ENCODE peak calls at places on chromosome 12, in seven cellular contexts. One of them, this sample, is unnamed.

GRCh38 chr12:124032265-124032886 is 59.4 kb downstream of the ZNF664 start:
- DNase-seq in CD8-positive, alpha-beta T cell: no peak
- DNase-seq in adrenal gland: peak
- DNase-seq in posterior vena cava: no peak
- DNase-seq in stimulated activated CD4-positive, alpha-beta T cell treated with anti-CD3 and anti-CD28 coated beads, Interleukin-4, amount 100 ng/mL, for 4 hours: no peak
- DNase-seq in HCEC 1CT: peak
- DNase-seq in activated T-cell treated with anti-CD3 and anti-CD28 coated beads, Interleukin-2, amount 50 U/mL, for 72 hours: peak
- DNase-seq in this sample: no peak

GRCh38 chr12:12893438-12893837 is 2.1 kb downstream of the GPRC5A start:
- DNase-seq in stimulated activated CD4-positive, alpha-beta T cell treated with anti-CD3 and anti-CD28 coated beads, Interleukin-4, amount 100 ng/mL, for 4 hours: no peak
- DNase-seq in adrenal gland: no peak
- DNase-seq in CD8-positive, alpha-beta T cell: no peak
- DNase-seq in activated T-cell treated with anti-CD3 and anti-CD28 coated beads, Interleukin-2, amount 50 U/mL, for 72 hours: no peak
- DNase-seq in posterior vena cava: no peak
- DNase-seq in HCEC 1CT: no peak
- DNase-seq in this sample: no peak

GRCh38 chr12:65615091-65615490 is 209.2 kb upstream of the HMGA2 start:
- DNase-seq in stimulated activated CD4-positive, alpha-beta T cell treated with anti-CD3 and anti-CD28 coated beads, Interleukin-4, amount 100 ng/mL, for 4 hours: no peak
- DNase-seq in HCEC 1CT: peak
- DNase-seq in CD8-positive, alpha-beta T cell: no peak
- DNase-seq in adrenal gland: no peak
- DNase-seq in posterior vena cava: no peak
- DNase-seq in activated T-cell treated with anti-CD3 and anti-CD28 coated beads, Interleukin-2, amount 50 U/mL, for 72 hours: no peak
- DNase-seq in this sample: no peak

GRCh38 chr12:85309180-85309579 is 29.2 kb downstream of the ALX1 start:
- DNase-seq in stimulated activated CD4-positive, alpha-beta T cell treated with anti-CD3 and anti-CD28 coated beads, Interleukin-4, amount 100 ng/mL, for 4 hours: no peak
- DNase-seq in CD8-positive, alpha-beta T cell: no peak
- DNase-seq in HCEC 1CT: no peak
- DNase-seq in adrenal gland: no peak
- DNase-seq in posterior vena cava: no peak
- DNase-seq in activated T-cell treated with anti-CD3 and anti-CD28 coated beads, Interleukin-2, amount 50 U/mL, for 72 hours: no peak
- DNase-seq in this sample: no peak

GRCh38 chr12:92968201-92968813 is 39.2 kb upstream of the EEA1 start:
- DNase-seq in stimulated activated CD4-positive, alpha-beta T cell treated with anti-CD3 and anti-CD28 coated beads, Interleukin-4, amount 100 ng/mL, for 4 hours: no peak
- DNase-seq in CD8-positive, alpha-beta T cell: no peak
- DNase-seq in HCEC 1CT: peak
- DNase-seq in activated T-cell treated with anti-CD3 and anti-CD28 coated beads, Interleukin-2, amount 50 U/mL, for 72 hours: no peak
- DNase-seq in adrenal gland: no peak
- DNase-seq in posterior vena cava: no peak
- DNase-seq in this sample: no peak

GRCh38 chr12:55974308-55974724 is 438 bp downstream of the RAB5B start:
- DNase-seq in HCEC 1CT: peak
- DNase-seq in posterior vena cava: no peak
- DNase-seq in adrenal gland: no peak
- DNase-seq in CD8-positive, alpha-beta T cell: peak
- DNase-seq in activated T-cell treated with anti-CD3 and anti-CD28 coated beads, Interleukin-2, amount 50 U/mL, for 72 hours: peak
- DNase-seq in stimulated activated CD4-positive, alpha-beta T cell treated with anti-CD3 and anti-CD28 coated beads, Interleukin-4, amount 100 ng/mL, for 4 hours: no peak
- DNase-seq in this sample: no peak

GRCh38 chr12:10082057-10082874 is 16.5 kb downstream of the CLEC1A start:
- DNase-seq in activated T-cell treated with anti-CD3 and anti-CD28 coated beads, Interleukin-2, amount 50 U/mL, for 72 hours: no peak
- DNase-seq in posterior vena cava: no peak
- DNase-seq in HCEC 1CT: no peak
- DNase-seq in adrenal gland: no peak
- DNase-seq in CD8-positive, alpha-beta T cell: no peak
- DNase-seq in stimulated activated CD4-positive, alpha-beta T cell treated with anti-CD3 and anti-CD28 coated beads, Interleukin-4, amount 100 ng/mL, for 4 hours: no peak
- DNase-seq in this sample: no peak

GRCh38 chr12:109948382-109948781 is 47.8 kb downstream of the GIT2 start:
- DNase-seq in HCEC 1CT: no peak
- DNase-seq in activated T-cell treated with anti-CD3 and anti-CD28 coated beads, Interleukin-2, amount 50 U/mL, for 72 hours: no peak
- DNase-seq in posterior vena cava: no peak
- DNase-seq in stimulated activated CD4-positive, alpha-beta T cell treated with anti-CD3 and anti-CD28 coated beads, Interleukin-4, amount 100 ng/mL, for 4 hours: no peak
- DNase-seq in CD8-positive, alpha-beta T cell: no peak
- DNase-seq in adrenal gland: no peak
- DNase-seq in this sample: no peak

GRCh38 chr12:1500095-1500801 is 94.1 kb downstream of the FBXL14 start:
- DNase-seq in HCEC 1CT: peak
- DNase-seq in stimulated activated CD4-positive, alpha-beta T cell treated with anti-CD3 and anti-CD28 coated beads, Interleukin-4, amount 100 ng/mL, for 4 hours: no peak
- DNase-seq in adrenal gland: no peak
- DNase-seq in posterior vena cava: no peak
- DNase-seq in activated T-cell treated with anti-CD3 and anti-CD28 coated beads, Interleukin-2, amount 50 U/mL, for 72 hours: no peak
- DNase-seq in CD8-positive, alpha-beta T cell: no peak
- DNase-seq in this sample: peak

GRCh38 chr12:48004941-48005749 is 869 bp upstream of the COL2A1 start:
- DNase-seq in HCEC 1CT: no peak
- DNase-seq in stimulated activated CD4-positive, alpha-beta T cell treated with anti-CD3 and anti-CD28 coated beads, Interleukin-4, amount 100 ng/mL, for 4 hours: no peak
- DNase-seq in CD8-positive, alpha-beta T cell: no peak
- DNase-seq in posterior vena cava: peak
- DNase-seq in activated T-cell treated with anti-CD3 and anti-CD28 coated beads, Interleukin-2, amount 50 U/mL, for 72 hours: no peak
- DNase-seq in adrenal gland: no peak
- DNase-seq in this sample: no peak

GRCh38 chr12:107515446-107515958 is 170.1 kb upstream of the PWP1 start:
- DNase-seq in CD8-positive, alpha-beta T cell: no peak
- DNase-seq in activated T-cell treated with anti-CD3 and anti-CD28 coated beads, Interleukin-2, amount 50 U/mL, for 72 hours: peak
- DNase-seq in stimulated activated CD4-positive, alpha-beta T cell treated with anti-CD3 and anti-CD28 coated beads, Interleukin-4, amount 100 ng/mL, for 4 hours: peak
- DNase-seq in posterior vena cava: no peak
- DNase-seq in adrenal gland: no peak
- DNase-seq in HCEC 1CT: no peak
- DNase-seq in this sample: peak

GRCh38 chr12:10113085-10113484 is 14.3 kb upstream of the CLEC1A start:
- DNase-seq in CD8-positive, alpha-beta T cell: no peak
- DNase-seq in stimulated activated CD4-positive, alpha-beta T cell treated with anti-CD3 and anti-CD28 coated beads, Interleukin-4, amount 100 ng/mL, for 4 hours: no peak
- DNase-seq in activated T-cell treated with anti-CD3 and anti-CD28 coated beads, Interleukin-2, amount 50 U/mL, for 72 hours: no peak
- DNase-seq in adrenal gland: no peak
- DNase-seq in HCEC 1CT: peak
- DNase-seq in posterior vena cava: no peak
- DNase-seq in this sample: no peak

GRCh38 chr12:132559652-132560420 is 50.5 kb downstream of the LRCOL1 start:
- DNase-seq in HCEC 1CT: peak
- DNase-seq in activated T-cell treated with anti-CD3 and anti-CD28 coated beads, Interleukin-2, amount 50 U/mL, for 72 hours: peak
- DNase-seq in CD8-positive, alpha-beta T cell: peak
- DNase-seq in adrenal gland: peak
- DNase-seq in stimulated activated CD4-positive, alpha-beta T cell treated with anti-CD3 and anti-CD28 coated beads, Interleukin-4, amount 100 ng/mL, for 4 hours: peak
- DNase-seq in posterior vena cava: no peak
- DNase-seq in this sample: peak

GRCh38 chr12:68579254-68579653 is 31.4 kb upstream of the RAP1B start:
- DNase-seq in activated T-cell treated with anti-CD3 and anti-CD28 coated beads, Interleukin-2, amount 50 U/mL, for 72 hours: no peak
- DNase-seq in stimulated activated CD4-positive, alpha-beta T cell treated with anti-CD3 and anti-CD28 coated beads, Interleukin-4, amount 100 ng/mL, for 4 hours: no peak
- DNase-seq in adrenal gland: no peak
- DNase-seq in HCEC 1CT: no peak
- DNase-seq in posterior vena cava: no peak
- DNase-seq in CD8-positive, alpha-beta T cell: no peak
- DNase-seq in this sample: no peak

GRCh38 chr12:122841544-122842321 is 6.5 kb downstream of the HIP1R start:
- DNase-seq in HCEC 1CT: peak
- DNase-seq in posterior vena cava: no peak
- DNase-seq in activated T-cell treated with anti-CD3 and anti-CD28 coated beads, Interleukin-2, amount 50 U/mL, for 72 hours: no peak
- DNase-seq in stimulated activated CD4-positive, alpha-beta T cell treated with anti-CD3 and anti-CD28 coated beads, Interleukin-4, amount 100 ng/mL, for 4 hours: no peak
- DNase-seq in CD8-positive, alpha-beta T cell: no peak
- DNase-seq in adrenal gland: peak
- DNase-seq in this sample: no peak

GRCh38 chr12:100539209-100539608 is 34.3 kb upstream of the GAS2L3 start:
- DNase-seq in stimulated activated CD4-positive, alpha-beta T cell treated with anti-CD3 and anti-CD28 coated beads, Interleukin-4, amount 100 ng/mL, for 4 hours: no peak
- DNase-seq in CD8-positive, alpha-beta T cell: no peak
- DNase-seq in adrenal gland: no peak
- DNase-seq in HCEC 1CT: peak
- DNase-seq in posterior vena cava: no peak
- DNase-seq in activated T-cell treated with anti-CD3 and anti-CD28 coated beads, Interleukin-2, amount 50 U/mL, for 72 hours: peak
- DNase-seq in this sample: no peak

GRCh38 chr12:12788675-12789368 is 3.4 kb downstream of the APOLD1 start:
- DNase-seq in stimulated activated CD4-positive, alpha-beta T cell treated with anti-CD3 and anti-CD28 coated beads, Interleukin-4, amount 100 ng/mL, for 4 hours: peak
- DNase-seq in adrenal gland: peak
- DNase-seq in CD8-positive, alpha-beta T cell: peak
- DNase-seq in activated T-cell treated with anti-CD3 and anti-CD28 coated beads, Interleukin-2, amount 50 U/mL, for 72 hours: peak
- DNase-seq in posterior vena cava: no peak
- DNase-seq in HCEC 1CT: peak
- DNase-seq in this sample: peak

GRCh38 chr12:666766-667308 is 3.6 kb upstream of the NINJ2 start:
- DNase-seq in CD8-positive, alpha-beta T cell: no peak
- DNase-seq in posterior vena cava: no peak
- DNase-seq in activated T-cell treated with anti-CD3 and anti-CD28 coated beads, Interleukin-2, amount 50 U/mL, for 72 hours: peak
- DNase-seq in stimulated activated CD4-positive, alpha-beta T cell treated with anti-CD3 and anti-CD28 coated beads, Interleukin-4, amount 100 ng/mL, for 4 hours: no peak
- DNase-seq in HCEC 1CT: peak
- DNase-seq in adrenal gland: no peak
- DNase-seq in this sample: no peak

GRCh38 chr12:57630891-57631433 is 2.0 kb downstream of the B4GALNT1 start:
- DNase-seq in activated T-cell treated with anti-CD3 and anti-CD28 coated beads, Interleukin-2, amount 50 U/mL, for 72 hours: no peak
- DNase-seq in adrenal gland: no peak
- DNase-seq in HCEC 1CT: no peak
- DNase-seq in stimulated activated CD4-positive, alpha-beta T cell treated with anti-CD3 and anti-CD28 coated beads, Interleukin-4, amount 100 ng/mL, for 4 hours: no peak
- DNase-seq in posterior vena cava: no peak
- DNase-seq in CD8-positive, alpha-beta T cell: no peak
- DNase-seq in this sample: no peak

GRCh38 chr12:101845312-101845711 is 14.6 kb upstream of the GNPTAB start:
- DNase-seq in HCEC 1CT: no peak
- DNase-seq in activated T-cell treated with anti-CD3 and anti-CD28 coated beads, Interleukin-2, amount 50 U/mL, for 72 hours: no peak
- DNase-seq in stimulated activated CD4-positive, alpha-beta T cell treated with anti-CD3 and anti-CD28 coated beads, Interleukin-4, amount 100 ng/mL, for 4 hours: no peak
- DNase-seq in CD8-positive, alpha-beta T cell: no peak
- DNase-seq in adrenal gland: no peak
- DNase-seq in posterior vena cava: no peak
- DNase-seq in this sample: no peak

GRCh38 chr12:97800561-97800960 is 338.0 kb downstream of the RMST start:
- DNase-seq in CD8-positive, alpha-beta T cell: no peak
- DNase-seq in posterior vena cava: no peak
- DNase-seq in activated T-cell treated with anti-CD3 and anti-CD28 coated beads, Interleukin-2, amount 50 U/mL, for 72 hours: no peak
- DNase-seq in stimulated activated CD4-positive, alpha-beta T cell treated with anti-CD3 and anti-CD28 coated beads, Interleukin-4, amount 100 ng/mL, for 4 hours: no peak
- DNase-seq in adrenal gland: no peak
- DNase-seq in HCEC 1CT: no peak
- DNase-seq in this sample: no peak

GRCh38 chr12:57232156-57232756 is 2.7 kb downstream of the SHMT2 start:
- DNase-seq in posterior vena cava: peak
- DNase-seq in CD8-positive, alpha-beta T cell: no peak
- DNase-seq in stimulated activated CD4-positive, alpha-beta T cell treated with anti-CD3 and anti-CD28 coated beads, Interleukin-4, amount 100 ng/mL, for 4 hours: no peak
- DNase-seq in HCEC 1CT: no peak
- DNase-seq in adrenal gland: no peak
- DNase-seq in activated T-cell treated with anti-CD3 and anti-CD28 coated beads, Interleukin-2, amount 50 U/mL, for 72 hours: no peak
- DNase-seq in this sample: peak

GRCh38 chr12:70177637-70178036 is 65.6 kb upstream of the CNOT2 start:
- DNase-seq in adrenal gland: no peak
- DNase-seq in posterior vena cava: no peak
- DNase-seq in CD8-positive, alpha-beta T cell: no peak
- DNase-seq in activated T-cell treated with anti-CD3 and anti-CD28 coated beads, Interleukin-2, amount 50 U/mL, for 72 hours: no peak
- DNase-seq in stimulated activated CD4-positive, alpha-beta T cell treated with anti-CD3 and anti-CD28 coated beads, Interleukin-4, amount 100 ng/mL, for 4 hours: no peak
- DNase-seq in HCEC 1CT: no peak
- DNase-seq in this sample: no peak

GRCh38 chr12:5586201-5586600 is 154.3 kb downstream of the NTF3 start:
- DNase-seq in posterior vena cava: no peak
- DNase-seq in activated T-cell treated with anti-CD3 and anti-CD28 coated beads, Interleukin-2, amount 50 U/mL, for 72 hours: no peak
- DNase-seq in CD8-positive, alpha-beta T cell: no peak
- DNase-seq in HCEC 1CT: no peak
- DNase-seq in stimulated activated CD4-positive, alpha-beta T cell treated with anti-CD3 and anti-CD28 coated beads, Interleukin-4, amount 100 ng/mL, for 4 hours: no peak
- DNase-seq in adrenal gland: no peak
- DNase-seq in this sample: no peak

GRCh38 chr12:46356655-46357437 is 15.7 kb downstream of the SLC38A2 start:
- DNase-seq in stimulated activated CD4-positive, alpha-beta T cell treated with anti-CD3 and anti-CD28 coated beads, Interleukin-4, amount 100 ng/mL, for 4 hours: no peak
- DNase-seq in posterior vena cava: no peak
- DNase-seq in activated T-cell treated with anti-CD3 and anti-CD28 coated beads, Interleukin-2, amount 50 U/mL, for 72 hours: no peak
- DNase-seq in adrenal gland: no peak
- DNase-seq in CD8-positive, alpha-beta T cell: no peak
- DNase-seq in HCEC 1CT: no peak
- DNase-seq in this sample: no peak

GRCh38 chr12:31406345-31406744 is 80.4 kb upstream of the SINHCAF start:
- DNase-seq in CD8-positive, alpha-beta T cell: no peak
- DNase-seq in adrenal gland: no peak
- DNase-seq in activated T-cell treated with anti-CD3 and anti-CD28 coated beads, Interleukin-2, amount 50 U/mL, for 72 hours: no peak
- DNase-seq in stimulated activated CD4-positive, alpha-beta T cell treated with anti-CD3 and anti-CD28 coated beads, Interleukin-4, amount 100 ng/mL, for 4 hours: no peak
- DNase-seq in HCEC 1CT: no peak
- DNase-seq in posterior vena cava: no peak
- DNase-seq in this sample: no peak

GRCh38 chr12:89117448-89118034 is 234.8 kb downstream of the DUSP6 start:
- DNase-seq in HCEC 1CT: peak
- DNase-seq in activated T-cell treated with anti-CD3 and anti-CD28 coated beads, Interleukin-2, amount 50 U/mL, for 72 hours: no peak
- DNase-seq in adrenal gland: peak
- DNase-seq in posterior vena cava: no peak
- DNase-seq in stimulated activated CD4-positive, alpha-beta T cell treated with anti-CD3 and anti-CD28 coated beads, Interleukin-4, amount 100 ng/mL, for 4 hours: no peak
- DNase-seq in CD8-positive, alpha-beta T cell: no peak
- DNase-seq in this sample: no peak

GRCh38 chr12:12403264-12404248 is 46.7 kb downstream of the BORCS5 start:
- DNase-seq in HCEC 1CT: no peak
- DNase-seq in posterior vena cava: no peak
- DNase-seq in activated T-cell treated with anti-CD3 and anti-CD28 coated beads, Interleukin-2, amount 50 U/mL, for 72 hours: no peak
- DNase-seq in stimulated activated CD4-positive, alpha-beta T cell treated with anti-CD3 and anti-CD28 coated beads, Interleukin-4, amount 100 ng/mL, for 4 hours: no peak
- DNase-seq in adrenal gland: no peak
- DNase-seq in CD8-positive, alpha-beta T cell: no peak
- DNase-seq in this sample: no peak

GRCh38 chr12:121026274-121027045 is 10.2 kb upstream of the C12orf43 start:
- DNase-seq in stimulated activated CD4-positive, alpha-beta T cell treated with anti-CD3 and anti-CD28 coated beads, Interleukin-4, amount 100 ng/mL, for 4 hours: no peak
- DNase-seq in CD8-positive, alpha-beta T cell: no peak
- DNase-seq in adrenal gland: no peak
- DNase-seq in activated T-cell treated with anti-CD3 and anti-CD28 coated beads, Interleukin-2, amount 50 U/mL, for 72 hours: no peak
- DNase-seq in HCEC 1CT: no peak
- DNase-seq in posterior vena cava: peak
- DNase-seq in this sample: no peak

GRCh38 chr12:27316947-27317346 is 15.7 kb upstream of the BMAL2 start:
- DNase-seq in stimulated activated CD4-positive, alpha-beta T cell treated with anti-CD3 and anti-CD28 coated beads, Interleukin-4, amount 100 ng/mL, for 4 hours: no peak
- DNase-seq in activated T-cell treated with anti-CD3 and anti-CD28 coated beads, Interleukin-2, amount 50 U/mL, for 72 hours: no peak
- DNase-seq in CD8-positive, alpha-beta T cell: no peak
- DNase-seq in HCEC 1CT: no peak
- DNase-seq in posterior vena cava: no peak
- DNase-seq in adrenal gland: no peak
- DNase-seq in this sample: no peak

GRCh38 chr12:74538491-74539258 is 1.0 kb downstream of the ATXN7L3B start:
- DNase-seq in HCEC 1CT: no peak
- DNase-seq in posterior vena cava: no peak
- DNase-seq in adrenal gland: no peak
- DNase-seq in CD8-positive, alpha-beta T cell: peak
- DNase-seq in activated T-cell treated with anti-CD3 and anti-CD28 coated beads, Interleukin-2, amount 50 U/mL, for 72 hours: peak
- DNase-seq in stimulated activated CD4-positive, alpha-beta T cell treated with anti-CD3 and anti-CD28 coated beads, Interleukin-4, amount 100 ng/mL, for 4 hours: peak
- DNase-seq in this sample: no peak

GRCh38 chr12:80216890-80217559 is 117.7 kb downstream of the OTOGL start:
- DNase-seq in posterior vena cava: no peak
- DNase-seq in CD8-positive, alpha-beta T cell: no peak
- DNase-seq in activated T-cell treated with anti-CD3 and anti-CD28 coated beads, Interleukin-2, amount 50 U/mL, for 72 hours: no peak
- DNase-seq in adrenal gland: no peak
- DNase-seq in stimulated activated CD4-positive, alpha-beta T cell treated with anti-CD3 and anti-CD28 coated beads, Interleukin-4, amount 100 ng/mL, for 4 hours: no peak
- DNase-seq in HCEC 1CT: no peak
- DNase-seq in this sample: no peak

GRCh38 chr12:31524791-31525495 is 66.0 kb downstream of the DENND5B start:
- DNase-seq in activated T-cell treated with anti-CD3 and anti-CD28 coated beads, Interleukin-2, amount 50 U/mL, for 72 hours: no peak
- DNase-seq in adrenal gland: no peak
- DNase-seq in CD8-positive, alpha-beta T cell: no peak
- DNase-seq in stimulated activated CD4-positive, alpha-beta T cell treated with anti-CD3 and anti-CD28 coated beads, Interleukin-4, amount 100 ng/mL, for 4 hours: no peak
- DNase-seq in posterior vena cava: no peak
- DNase-seq in HCEC 1CT: peak
- DNase-seq in this sample: no peak

GRCh38 chr12:4116251-4117111 is 157.1 kb upstream of the CCND2 start:
- DNase-seq in adrenal gland: no peak
- DNase-seq in CD8-positive, alpha-beta T cell: no peak
- DNase-seq in posterior vena cava: peak
- DNase-seq in stimulated activated CD4-positive, alpha-beta T cell treated with anti-CD3 and anti-CD28 coated beads, Interleukin-4, amount 100 ng/mL, for 4 hours: no peak
- DNase-seq in HCEC 1CT: peak
- DNase-seq in activated T-cell treated with anti-CD3 and anti-CD28 coated beads, Interleukin-2, amount 50 U/mL, for 72 hours: no peak
- DNase-seq in this sample: no peak

GRCh38 chr12:30457621-30458289 is 237.9 kb downstream of the IPO8 start:
- DNase-seq in posterior vena cava: no peak
- DNase-seq in stimulated activated CD4-positive, alpha-beta T cell treated with anti-CD3 and anti-CD28 coated beads, Interleukin-4, amount 100 ng/mL, for 4 hours: no peak
- DNase-seq in HCEC 1CT: peak
- DNase-seq in activated T-cell treated with anti-CD3 and anti-CD28 coated beads, Interleukin-2, amount 50 U/mL, for 72 hours: no peak
- DNase-seq in adrenal gland: no peak
- DNase-seq in CD8-positive, alpha-beta T cell: no peak
- DNase-seq in this sample: no peak

GRCh38 chr12:100187857-100188519 is 12.6 kb upstream of the ACTR6 start:
- DNase-seq in posterior vena cava: no peak
- DNase-seq in CD8-positive, alpha-beta T cell: no peak
- DNase-seq in adrenal gland: no peak
- DNase-seq in activated T-cell treated with anti-CD3 and anti-CD28 coated beads, Interleukin-2, amount 50 U/mL, for 72 hours: no peak
- DNase-seq in stimulated activated CD4-positive, alpha-beta T cell treated with anti-CD3 and anti-CD28 coated beads, Interleukin-4, amount 100 ng/mL, for 4 hours: no peak
- DNase-seq in HCEC 1CT: no peak
- DNase-seq in this sample: no peak

GRCh38 chr12:78183854-78184253 is 353.2 kb downstream of the NAV3 start:
- DNase-seq in posterior vena cava: no peak
- DNase-seq in adrenal gland: no peak
- DNase-seq in stimulated activated CD4-positive, alpha-beta T cell treated with anti-CD3 and anti-CD28 coated beads, Interleukin-4, amount 100 ng/mL, for 4 hours: no peak
- DNase-seq in activated T-cell treated with anti-CD3 and anti-CD28 coated beads, Interleukin-2, amount 50 U/mL, for 72 hours: no peak
- DNase-seq in CD8-positive, alpha-beta T cell: no peak
- DNase-seq in HCEC 1CT: no peak
- DNase-seq in this sample: no peak

GRCh38 chr12:103677341-103677740 is 90.3 kb downstream of the STAB2 start:
- DNase-seq in CD8-positive, alpha-beta T cell: no peak
- DNase-seq in stimulated activated CD4-positive, alpha-beta T cell treated with anti-CD3 and anti-CD28 coated beads, Interleukin-4, amount 100 ng/mL, for 4 hours: no peak
- DNase-seq in posterior vena cava: no peak
- DNase-seq in HCEC 1CT: no peak
- DNase-seq in activated T-cell treated with anti-CD3 and anti-CD28 coated beads, Interleukin-2, amount 50 U/mL, for 72 hours: no peak
- DNase-seq in adrenal gland: no peak
- DNase-seq in this sample: no peak

This sample was measured in psoas muscle.